ENCODE peak calls at places on chromosomes 7 and 10, in nine cellular contexts. W is mucosa of descending colon; H is aorta; T is activated CD4-positive, alpha-beta T cell treated with anti-CD3 and anti-CD28 coated beads for 36 hours; I is T-cell; Z is Right ventricle myocardium inferior; Q is HCT116; Y is gastroesophageal sphincter; L is right cardiac atrium. B is an unnamed sample.

GRCh38 chr7:38300175-38300574 is 26.7 kb upstream of the TARP start:
- ATAC-seq in H (no peak), Z (no peak), I (peak; percentile 71), T (peak; percentile 55), L (no peak), Q (peak; percentile 34), Y (no peak), W (peak; percentile 33), B (no peak)

GRCh38 chr7:79923953-79924352 is 210.7 kb upstream of the GNAI1 start:
- ATAC-seq in I (no peak), W (no peak), T (peak; percentile 42), Q (no peak), Z (no peak), L (no peak), H (no peak), Y (no peak), B (no peak)

GRCh38 chr7:114720725-114721124 is 201.2 kb upstream of the MDFIC start:
- ATAC-seq in W (no peak), Q (no peak), T (no peak), H (no peak), Y (no peak), L (no peak), Z (no peak), I (no peak), B (no peak)

GRCh38 chr7:1357601-1358271 is 101.5 kb downstream of the MICALL2 start:
- ATAC-seq in T (peak; percentile 65), H (no peak), Y (no peak), L (no peak), W (no peak), Z (no peak), I (no peak), Q (peak; percentile 43), B (peak; percentile 18)

GRCh38 chr10:19659920-19660655 is 156.1 kb upstream of the PLXDC2 start:
- ATAC-seq in H (peak; percentile 67), I (no peak), W (no peak), Q (no peak), Z (no peak), L (peak; percentile 78), T (no peak), Y (no peak), B (no peak)

GRCh38 chr10:88253-88652 is 39.2 kb upstream of the TUBB8 start:
- ATAC-seq in Z (no peak), Y (no peak), L (no peak), I (no peak), H (no peak), T (no peak), Q (peak; percentile 78), W (peak; percentile 25), B (no peak)

GRCh38 chr10:24456319-24456718 is 247.4 kb downstream of the KIAA1217 start:
- ATAC-seq in Q (no peak), I (no peak), H (no peak), Y (peak; percentile 78), Z (peak; percentile 67), W (peak; percentile 72), L (peak; percentile 21), T (peak; percentile 26), B (peak; percentile 67)

GRCh38 chr7:90788057-90788456 is 191.9 kb downstream of the CDK14 start:
- ATAC-seq in I (no peak), T (no peak), Z (peak; percentile 79), L (no peak), H (peak; percentile 67), W (no peak), Q (no peak), Y (no peak), B (no peak)

GRCh38 chr10:75208177-75208576 is 2.4 kb upstream of the VDAC2 start:
- ATAC-seq in H (no peak), Z (no peak), W (no peak), Q (no peak), L (no peak), I (no peak), T (peak; percentile 5), Y (no peak), B (peak; percentile 18)

GRCh38 chr10:110513949-110514348 is 16.2 kb downstream of the DUSP5 start:
- ATAC-seq in T (no peak), H (peak; percentile 23), Z (no peak), Y (no peak), W (no peak), Q (no peak), L (no peak), I (no peak), B (no peak)

GRCh38 chr10:127968027-127968441 is 61.1 kb downstream of the PTPRE start:
- ATAC-seq in I (no peak), Q (no peak), Y (no peak), T (no peak), Z (no peak), H (no peak), W (peak; percentile 39), L (peak; percentile 8), B (peak; percentile 32)

B was measured in activated T-helper 17 cell treated with anti-CD3 and anti-CD28 coated beads, Interleukin-2, amount 50 U/mL, for 72 hours.